ENCODE peak calls at places on chromosomes 16 and 17, in seven cellular contexts. Y, F, U, V, A, B and N are unnamed samples.

GRCh38 chr17:48024149-48025039 is 13.2 kb downstream of the COPZ2 start:
- DNase-seq in Y (no peak), F (no peak), U (no peak), V (no peak), A (no peak), B (no peak), N (no peak)

GRCh38 chr16:22353188-22353919 is 21.1 kb downstream of the CDR2 start:
- DNase-seq in Y (peak; percentile 43), F (no peak), U (peak; percentile 63), V (no peak), A (peak; percentile 21), B (peak; percentile 66), N (no peak)

GRCh38 chr17:65163990-65164495 is 26.9 kb downstream of the RGS9 start:
- DNase-seq in Y (peak; percentile 61), F (peak; percentile 27), U (no peak), V (no peak), A (no peak), B (peak; percentile 18), N (no peak)

GRCh38 chr17:7436556-7437368 is 1.5 kb downstream of the TMEM102 start:
- DNase-seq in Y (no peak), F (peak; percentile 58), U (no peak), V (no peak), A (no peak), B (peak; percentile 30), N (peak; percentile 80)

GRCh38 chr17:74442670-74443515 is 11.0 kb downstream of the GPRC5C start:
- DNase-seq in Y (peak; percentile 62), F (no peak), U (no peak), V (no peak), A (no peak), B (peak; percentile 95), N (peak; percentile 60)

GRCh38 chr16:52578007-52578828 is 31.3 kb upstream of the TOX3 start:
- DNase-seq in Y (no peak), F (no peak), U (no peak), V (no peak), A (no peak), B (peak; percentile 82), N (no peak)

GRCh38 chr17:6435968-6436367 is 1.0 kb upstream of the AIPL1 start:
- DNase-seq in Y (peak; percentile 65), F (peak; percentile 78), U (no peak), V (peak; percentile 78), A (no peak), B (peak; percentile 34), N (peak; percentile 84)

GRCh38 chr16:52497067-52497816 is 49.7 kb downstream of the TOX3 start:
- DNase-seq in Y (no peak), F (no peak), U (no peak), V (no peak), A (no peak), B (peak; percentile 71), N (peak; percentile 27)

DNA sequence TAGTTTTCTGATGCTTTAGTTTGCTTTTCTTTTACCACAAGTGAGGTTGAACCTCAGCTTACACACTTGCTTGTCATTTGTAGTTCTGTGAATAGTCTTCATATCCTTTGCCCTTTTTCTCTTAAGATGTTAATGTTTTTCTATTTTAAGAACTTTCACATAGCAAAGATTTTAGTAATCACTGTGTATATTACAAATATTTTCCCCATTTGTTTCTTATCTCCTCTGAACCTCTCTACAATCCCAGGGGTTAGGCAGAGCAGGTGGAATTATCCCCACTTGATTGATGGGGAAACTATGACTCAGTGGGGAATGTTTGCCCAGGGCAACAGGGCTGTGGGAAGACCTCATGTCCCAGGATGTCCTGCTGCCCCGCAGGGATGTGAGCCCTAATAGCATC is 11.7 kb upstream of the MYH3 start:
- DNase-seq in Y (no peak), F (no peak), U (no peak), V (no peak), A (no peak), B (no peak), N (no peak)
- TF ChIP-seq TAF1 in Y (no peak), F (no peak), U (no peak), V (no peak), A (no peak), B (no peak), N (no peak)

GRCh38 chr16:73253922-73254480 is 206.1 kb upstream of the ZFHX3 start:
- DNase-seq in Y (no peak), F (no peak), U (no peak), V (no peak), A (no peak), B (no peak), N (no peak)

GRCh38 chr16:73251608-73252007 is 203.7 kb upstream of the ZFHX3 start:
- DNase-seq in Y (no peak), F (no peak), U (no peak), V (no peak), A (no peak), B (no peak), N (no peak)

GRCh38 chr16:73254983-73255382 is 207.1 kb upstream of the ZFHX3 start:
- DNase-seq in Y (no peak), F (no peak), U (no peak), V (no peak), A (no peak), B (no peak), N (no peak)
- TF ChIP-seq TAF1 in Y (no peak), F (no peak), U (no peak), V (no peak), A (no peak), B (no peak), N (no peak)

DNA sequence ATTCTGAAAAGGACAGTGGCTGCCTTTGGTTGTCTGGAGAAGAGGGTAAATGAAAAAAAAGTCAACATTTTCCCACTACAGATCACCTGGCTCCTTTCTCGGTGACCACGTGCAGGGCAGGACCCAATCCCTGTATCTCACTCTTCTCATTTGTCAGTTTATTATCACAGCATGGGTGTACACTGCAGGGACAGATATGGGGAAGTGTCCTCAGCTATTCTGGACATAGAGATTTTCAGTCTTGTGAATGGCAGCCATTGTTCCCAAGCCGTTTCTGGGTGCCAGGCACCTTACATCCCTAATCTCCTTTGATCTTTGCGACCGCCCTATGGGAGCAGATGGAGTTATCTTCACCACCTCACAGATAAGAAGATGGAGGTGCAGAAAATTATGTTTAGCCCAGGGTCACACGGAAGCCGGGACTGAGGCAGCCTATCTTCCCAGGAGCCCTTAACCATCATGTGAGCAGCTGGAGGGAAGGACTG is 7.2 kb downstream of the ADORA2B start:
- DNase-seq in Y (no peak), F (no peak), U (no peak), V (no peak), A (no peak), B (no peak), N (no peak)
- TF ChIP-seq TAF1 in Y (no peak), F (no peak), U (no peak), V (no peak), A (no peak), B (no peak), N (no peak)

DNA sequence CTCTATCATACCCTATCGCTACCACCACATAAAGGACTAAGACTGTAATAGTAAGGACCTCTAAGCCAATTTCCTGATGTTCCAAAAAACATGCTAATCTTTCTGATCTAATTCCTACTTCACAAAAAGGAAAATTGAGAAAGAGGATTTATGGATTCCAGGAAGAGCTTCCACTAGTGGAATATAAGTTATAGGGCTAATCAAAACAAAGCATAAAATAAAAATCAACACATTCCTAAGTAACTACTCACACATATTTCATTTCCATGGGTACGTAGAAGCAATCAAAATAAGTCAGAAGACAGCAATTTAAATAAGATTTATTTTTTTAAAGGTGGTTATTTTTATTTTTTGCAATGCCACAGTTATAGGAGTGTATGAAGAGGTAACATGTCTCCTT is 12.4 kb downstream of the CCDC43 start:
- DNase-seq in Y (no peak), F (no peak), U (no peak), V (no peak), A (no peak), B (no peak), N (no peak)
- TF ChIP-seq TAF1 in Y (no peak), F (no peak), U (no peak), V (no peak), A (no peak), B (no peak), N (no peak)

DNA sequence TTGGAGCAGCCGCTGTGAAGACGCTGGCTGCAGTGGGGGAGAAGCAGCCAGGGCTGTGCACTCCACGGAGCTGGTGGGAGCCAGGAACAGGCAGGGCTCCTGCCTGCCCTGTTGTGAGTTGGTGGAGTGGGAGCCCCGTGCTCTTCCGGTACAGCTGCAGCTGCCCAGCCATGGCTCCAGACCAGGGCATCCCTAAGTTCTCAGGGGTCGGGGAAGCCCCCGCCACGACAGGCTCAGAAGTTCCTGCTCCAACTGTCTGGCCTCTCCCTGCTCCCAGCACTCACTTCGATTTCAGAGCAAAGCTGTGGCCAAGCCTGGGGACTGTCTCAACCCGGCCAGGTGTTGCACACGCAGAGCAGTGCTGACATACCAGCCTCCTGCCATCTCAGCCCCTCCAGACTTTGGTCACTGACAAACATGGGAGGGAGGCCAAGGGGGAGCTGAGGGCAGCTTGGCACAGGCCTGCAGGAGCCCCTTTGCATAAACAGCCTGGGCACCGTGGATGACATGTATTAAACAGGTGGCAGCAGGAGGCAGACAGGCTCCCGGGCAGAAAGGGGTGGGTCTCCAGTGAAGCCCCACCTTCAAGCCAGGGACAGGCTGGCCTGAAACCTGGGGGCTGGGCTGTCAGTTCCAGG is 13.9 kb upstream of the KDM8 start:
- DNase-seq in Y (no peak), F (no peak), U (no peak), V (no peak), A (no peak), B (no peak), N (no peak)
- TF ChIP-seq TAF1 in Y (no peak), F (no peak), U (no peak), V (no peak), A (no peak), B (no peak), N (no peak)

GRCh38 chr16:80670170-80670865 is 129.5 kb downstream of the DYNLRB2 start:
- DNase-seq in Y (no peak), F (no peak), U (no peak), V (no peak), A (no peak), B (no peak), N (no peak)
- TF ChIP-seq TAF1 in Y (no peak), F (no peak), U (no peak), V (no peak), A (no peak), B (no peak), N (no peak)